ENCODE peak calls at places on chromosomes 12 and 14, in eight cellular contexts. M, P, Z, G, K, S, R and O are unnamed samples.

GRCh38 chr14:47976139-47976538 is 300.7 kb upstream of the MDGA2 start:
- DNase-seq in M (no peak), P (no peak), Z (no peak), G (no peak), K (no peak), S (no peak), R (no peak), O (no peak)

GRCh38 chr14:106417224-106418049 is 891.1 kb downstream of the TMEM121 start:
- DNase-seq in M (no peak), P (peak), Z (peak), G (peak), K (peak), S (no peak), R (no peak), O (no peak)

GRCh38 chr14:41925409-41925808 is 318.7 kb downstream of the LRFN5 start:
- DNase-seq in M (no peak), P (peak), Z (no peak), G (no peak), K (peak), S (no peak), R (no peak), O (no peak)

GRCh38 chr12:93174048-93174447 is 203.7 kb upstream of the NUDT4 start:
- DNase-seq in M (peak), P (peak), Z (no peak), G (no peak), K (peak), S (no peak), R (no peak), O (no peak)

GRCh38 chr14:23138173-23138535 is 19.1 kb upstream of the CEBPE start:
- DNase-seq in M (no peak), P (no peak), Z (no peak), G (no peak), K (no peak), S (no peak), R (no peak), O (no peak)

GRCh38 chr14:71662291-71662790 is 269.9 kb upstream of the RGS6 start:
- DNase-seq in M (no peak), P (no peak), Z (no peak), G (no peak), K (no peak), S (no peak), R (no peak), O (no peak)

GRCh38 chr14:79383031-79383430 is 828.3 kb downstream of the DIO2 start:
- DNase-seq in M (no peak), P (no peak), Z (no peak), G (no peak), K (no peak), S (no peak), R (no peak), O (no peak)

GRCh38 chr12:5200276-5201087 is 156.8 kb downstream of the KCNA5 start:
- DNase-seq in M (peak), P (no peak), Z (peak), G (peak), K (no peak), S (no peak), R (peak), O (no peak)

GRCh38 chr12:52924764-52925716 is 20.2 kb upstream of the KRT8 start:
- DNase-seq in M (no peak), P (peak), Z (no peak), G (no peak), K (peak), S (no peak), R (no peak), O (no peak)

GRCh38 chr12:111773801-111774551 is 7.2 kb downstream of the ALDH2 start:
- DNase-seq in M (peak), P (peak), Z (peak), G (peak), K (peak), S (peak), R (peak), O (no peak)

GRCh38 chr14:104993808-104994591 is 8.4 kb downstream of the CLBA1 start:
- DNase-seq in M (no peak), P (no peak), Z (no peak), G (no peak), K (no peak), S (no peak), R (no peak), O (no peak)

GRCh38 chr12:45259732-45260480 is 44.0 kb downstream of the ANO6 start:
- DNase-seq in M (no peak), P (peak), Z (no peak), G (no peak), K (peak), S (no peak), R (no peak), O (no peak)

GRCh38 chr14:74244115-74244514 is 4.9 kb downstream of the VSX2 start:
- DNase-seq in M (no peak), P (no peak), Z (no peak), G (no peak), K (no peak), S (no peak), R (no peak), O (no peak)

GRCh38 chr14:49033131-49033530 is 553.0 kb downstream of the RPS29 start:
- DNase-seq in M (no peak), P (no peak), Z (no peak), G (no peak), K (no peak), S (no peak), R (no peak), O (no peak)

GRCh38 chr14:104107101-104107581 is 21.6 kb downstream of the ASPG start:
- DNase-seq in M (no peak), P (no peak), Z (peak), G (no peak), K (no peak), S (no peak), R (no peak), O (no peak)

GRCh38 chr14:52268191-52269061 is 928 bp downstream of the PTGDR start:
- DNase-seq in M (no peak), P (peak), Z (peak), G (no peak), K (peak), S (no peak), R (no peak), O (no peak)

GRCh38 chr14:31263485-31264133 is 56.0 kb upstream of the HECTD1 start:
- DNase-seq in M (peak), P (peak), Z (no peak), G (no peak), K (peak), S (no peak), R (peak), O (peak)

GRCh38 chr12:16530268-16530865 is 75.6 kb downstream of the LMO3 start:
- DNase-seq in M (no peak), P (no peak), Z (no peak), G (no peak), K (no peak), S (no peak), R (no peak), O (no peak)

GRCh38 chr14:62654641-62655040 is 390.6 kb downstream of the KCNH5 start:
- DNase-seq in M (no peak), P (peak), Z (no peak), G (no peak), K (peak), S (no peak), R (no peak), O (no peak)

GRCh38 chr14:104396682-104397470 is 182.7 kb upstream of the C14orf180 start:
- DNase-seq in M (no peak), P (no peak), Z (no peak), G (no peak), K (no peak), S (peak), R (no peak), O (no peak)

GRCh38 chr12:40752011-40752410 is 59.8 kb downstream of the CNTN1 start:
- DNase-seq in M (no peak), P (no peak), Z (no peak), G (no peak), K (no peak), S (no peak), R (no peak), O (no peak)

GRCh38 chr14:75068294-75069020 is 984 bp upstream of the ZC2HC1C start:
- DNase-seq in M (no peak), P (no peak), Z (no peak), G (no peak), K (no peak), S (no peak), R (no peak), O (no peak)

GRCh38 chr12:10094648-10095047 is 4.1 kb downstream of the CLEC1A start:
- DNase-seq in M (no peak), P (no peak), Z (no peak), G (no peak), K (no peak), S (no peak), R (no peak), O (no peak)

GRCh38 chr14:91149462-91149861 is 35.6 kb downstream of the DGLUCY start:
- DNase-seq in M (peak), P (peak), Z (no peak), G (no peak), K (peak), S (no peak), R (peak), O (no peak)

GRCh38 chr12:98646165-98646764 is 1.2 kb downstream of the APAF1 start:
- DNase-seq in M (no peak), P (peak), Z (no peak), G (peak), K (peak), S (no peak), R (no peak), O (no peak)

GRCh38 chr12:19962192-19962591 is 406.1 kb upstream of the PDE3A start:
- DNase-seq in M (peak), P (no peak), Z (no peak), G (no peak), K (no peak), S (no peak), R (no peak), O (no peak)

GRCh38 chr14:100771121-100771800 is 44.6 kb downstream of the DLK1 start:
- DNase-seq in M (no peak), P (no peak), Z (no peak), G (no peak), K (peak), S (no peak), R (no peak), O (peak)

GRCh38 chr12:16241346-16241745 is 36.1 kb downstream of the SLC15A5 start:
- DNase-seq in M (no peak), P (no peak), Z (no peak), G (no peak), K (no peak), S (no peak), R (no peak), O (no peak)

GRCh38 chr14:93926873-93927571 is at the start of gene FAM181A:
- DNase-seq in M (no peak), P (no peak), Z (no peak), G (no peak), K (no peak), S (no peak), R (no peak), O (no peak)

GRCh38 chr12:40693503-40693863 is 1.2 kb downstream of the CNTN1 start:
- DNase-seq in M (no peak), P (no peak), Z (no peak), G (no peak), K (no peak), S (no peak), R (no peak), O (no peak)

GRCh38 chr14:68959035-68959434 is 20.1 kb downstream of the ACTN1 start:
- DNase-seq in M (no peak), P (no peak), Z (no peak), G (no peak), K (no peak), S (no peak), R (no peak), O (no peak)

GRCh38 chr14:35261774-35262173 is 30.4 kb upstream of the PSMA6 start:
- DNase-seq in M (no peak), P (peak), Z (no peak), G (peak), K (peak), S (no peak), R (no peak), O (no peak)

GRCh38 chr14:84927096-84927910 is 602.6 kb upstream of the FLRT2 start:
- DNase-seq in M (no peak), P (peak), Z (no peak), G (no peak), K (peak), S (no peak), R (no peak), O (no peak)

GRCh38 chr14:72613196-72613974 is 280.5 kb downstream of the DPF3 start:
- DNase-seq in M (peak), P (peak), Z (no peak), G (no peak), K (peak), S (peak), R (peak), O (peak)

GRCh38 chr14:75993567-75994041 is 8.0 kb downstream of the IFT43 start:
- DNase-seq in M (no peak), P (no peak), Z (no peak), G (peak), K (no peak), S (no peak), R (no peak), O (no peak)

GRCh38 chr12:98744692-98745091 is 99.6 kb downstream of the APAF1 start:
- DNase-seq in M (no peak), P (peak), Z (no peak), G (no peak), K (peak), S (peak), R (no peak), O (no peak)

GRCh38 chr12:19692091-19692490 is 252.8 kb downstream of the AEBP2 start:
- DNase-seq in M (no peak), P (no peak), Z (no peak), G (no peak), K (no peak), S (no peak), R (no peak), O (no peak)

GRCh38 chr14:76644875-76645518 is 116.3 kb upstream of the VASH1 start:
- DNase-seq in M (peak), P (peak), Z (no peak), G (peak), K (peak), S (no peak), R (no peak), O (no peak)

GRCh38 chr12:5184159-5184558 is 140.5 kb downstream of the KCNA5 start:
- DNase-seq in M (no peak), P (no peak), Z (no peak), G (no peak), K (no peak), S (no peak), R (no peak), O (no peak)

GRCh38 chr12:98416845-98417244 is 98.5 kb upstream of the TMPO start:
- DNase-seq in M (no peak), P (peak), Z (no peak), G (peak), K (peak), S (no peak), R (no peak), O (no peak)

DNA sequence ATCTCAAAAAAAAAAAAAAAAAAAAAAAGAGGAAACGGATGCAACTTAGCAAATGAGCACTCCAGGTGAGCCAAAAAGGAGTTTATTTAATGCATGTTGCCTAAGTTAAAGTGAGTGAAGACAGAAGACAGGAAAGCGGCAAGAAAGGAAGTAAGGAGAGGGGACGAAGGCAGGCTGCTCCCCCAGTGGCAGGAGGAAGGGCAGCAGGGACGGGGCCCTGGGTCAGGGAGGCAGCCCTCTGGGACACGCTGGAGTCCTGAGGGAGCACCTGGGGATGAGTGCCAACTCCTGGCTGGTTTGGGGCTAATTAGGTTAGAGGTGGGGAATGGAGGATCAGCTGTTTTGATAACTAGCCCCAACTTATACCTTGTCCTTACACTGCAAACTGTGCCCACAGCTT is 37.0 kb upstream of the SPTLC2 start:
- DNase-seq in M (no peak), P (no peak), Z (no peak), G (no peak), K (no peak), S (no peak), R (no peak), O (no peak)
- TF ChIP-seq CTCF in M (no peak), P (peak), Z (no peak), G (peak), K (peak), S (peak), R (no peak), O (no peak)

GRCh38 chr14:102984336-102985102 is 62.1 kb downstream of the AMN start:
- DNase-seq in M (no peak), P (no peak), Z (no peak), G (no peak), K (no peak), S (no peak), R (no peak), O (no peak)

GRCh38 chr14:102983496-102983895 is 61.0 kb downstream of the AMN start:
- DNase-seq in M (no peak), P (no peak), Z (no peak), G (no peak), K (no peak), S (no peak), R (no peak), O (no peak)

GRCh38 chr14:102985665-102986064 is 63.2 kb downstream of the AMN start:
- DNase-seq in M (no peak), P (no peak), Z (no peak), G (peak), K (no peak), S (no peak), R (no peak), O (no peak)

GRCh38 chr14:102980409-102980810 is 57.9 kb downstream of the AMN start:
- DNase-seq in M (no peak), P (peak), Z (no peak), G (no peak), K (peak), S (no peak), R (no peak), O (no peak)

DNA sequence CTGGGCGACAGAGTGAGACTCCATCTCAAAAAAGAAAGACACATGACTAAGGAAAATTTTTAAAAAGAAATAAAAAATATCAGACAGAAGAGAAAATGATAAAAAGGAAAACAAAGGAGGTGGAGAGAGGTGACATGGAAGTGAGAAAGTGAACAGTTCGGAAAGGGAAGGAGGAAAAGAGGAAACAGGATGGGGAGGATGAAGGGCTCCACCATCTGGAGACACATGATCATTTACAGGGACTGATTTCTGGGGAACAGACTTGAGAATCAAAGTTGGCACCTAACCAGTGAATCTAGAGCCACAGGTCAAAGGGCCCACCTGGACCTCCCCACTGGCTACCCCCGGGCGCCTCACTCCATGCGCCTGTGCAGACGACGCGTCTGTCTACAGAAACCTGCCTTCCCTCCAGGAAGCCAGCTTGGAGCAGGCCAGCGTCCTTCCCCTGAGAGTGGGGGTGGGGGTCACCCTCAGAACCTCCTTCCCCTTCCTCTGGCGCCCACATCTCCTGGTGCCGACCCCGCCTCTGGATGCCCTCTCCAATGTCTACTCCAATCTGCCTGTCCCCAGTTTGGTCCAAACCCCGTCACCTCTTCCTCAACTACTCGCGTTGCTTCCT is 60.5 kb downstream of the AMN start:
- DNase-seq in M (no peak), P (no peak), Z (no peak), G (no peak), K (no peak), S (no peak), R (no peak), O (no peak)
- TF ChIP-seq CTCF in M (no peak), P (no peak), Z (no peak), G (no peak), K (no peak), S (no peak), R (no peak), O (no peak)

DNA sequence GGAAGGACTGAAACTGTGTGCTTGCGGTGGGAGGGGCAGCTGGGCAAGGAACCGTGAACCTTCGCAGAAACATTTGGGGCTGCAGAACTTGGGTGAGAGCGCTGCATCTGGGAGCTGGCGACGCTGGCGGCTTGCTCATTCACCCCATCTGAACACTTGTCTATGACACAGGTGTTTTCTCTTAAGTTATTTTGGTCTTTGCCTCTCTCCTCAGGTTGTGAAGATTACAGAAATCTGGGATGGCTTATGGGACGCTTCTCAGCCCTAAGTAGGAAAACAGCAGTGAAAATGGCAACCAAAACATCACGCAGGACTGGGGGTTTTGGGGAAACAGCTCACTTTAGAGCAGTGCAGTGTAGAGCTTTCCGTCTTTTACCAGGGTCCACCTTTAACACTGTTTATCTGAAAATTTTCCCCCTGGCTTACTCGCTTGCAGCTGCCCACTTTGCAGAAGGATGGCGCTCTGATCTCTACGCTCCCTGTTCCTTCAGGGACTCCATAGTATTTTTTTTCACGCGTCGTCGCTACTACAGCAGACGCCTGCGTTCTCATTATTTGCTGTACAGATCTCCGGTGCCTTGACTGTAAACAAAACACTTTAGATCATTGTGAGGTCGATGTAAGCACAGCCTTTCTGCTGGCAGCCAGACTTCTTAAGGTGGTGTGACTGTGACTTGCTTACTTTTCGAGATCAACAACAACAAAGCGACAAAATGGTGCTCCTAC is 2.7 kb upstream of the CDKN1B start:
- DNase-seq in M (peak), P (peak), Z (no peak), G (peak), K (no peak), S (peak), R (no peak), O (no peak)
- TF ChIP-seq CTCF in M (peak), P (peak), Z (no peak), G (peak), K (peak), S (peak), R (no peak), O (peak)

GRCh38 chr12:100484178-100484886 is 10.7 kb downstream of the NR1H4 start:
- DNase-seq in M (no peak), P (no peak), Z (no peak), G (no peak), K (peak), S (no peak), R (no peak), O (no peak)

GRCh38 chr12:100476013-100476751 is 2.5 kb downstream of the NR1H4 start:
- DNase-seq in M (no peak), P (no peak), Z (no peak), G (no peak), K (no peak), S (no peak), R (no peak), O (no peak)

GRCh38 chr12:100484891-100485511 is 11.3 kb downstream of the NR1H4 start:
- DNase-seq in M (no peak), P (no peak), Z (no peak), G (no peak), K (no peak), S (no peak), R (no peak), O (no peak)

DNA sequence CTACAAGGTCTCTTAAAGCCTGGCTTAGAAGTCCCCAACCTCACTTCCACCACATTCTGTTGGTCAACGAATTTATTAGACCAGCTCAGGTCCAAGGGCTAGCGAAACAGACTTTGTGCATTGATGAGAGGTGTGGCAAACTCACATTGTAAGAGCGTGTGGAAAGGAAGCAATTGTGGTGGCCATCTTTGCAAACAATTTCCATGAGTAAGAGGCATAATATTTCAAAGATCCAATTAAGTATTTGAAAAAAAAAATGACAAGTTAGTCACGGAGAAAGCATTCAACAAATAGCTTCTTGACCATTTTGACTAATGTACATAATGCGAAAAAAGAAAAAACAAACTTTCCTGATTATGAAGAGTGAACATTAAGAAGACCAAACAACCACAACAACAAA is 7.4 kb downstream of the NR1H4 start:
- DNase-seq in M (no peak), P (no peak), Z (no peak), G (no peak), K (no peak), S (no peak), R (no peak), O (no peak)
- TF ChIP-seq CTCF in M (no peak), P (no peak), Z (no peak), G (no peak), K (no peak), S (no peak), R (no peak), O (no peak)

GRCh38 chr12:121917950-121918678 is at the start of gene CFAP251:
- DNase-seq in M (peak), P (peak), Z (peak), G (peak), K (peak), S (peak), R (peak), O (peak)
- TF ChIP-seq CTCF in M (peak), P (peak), Z (peak), G (peak), K (peak), S (peak), R (peak), O (peak)